ENCODE peak calls at places on chromosomes 4 and X, in ten cellular contexts. C is Calu3; Z is AML-193; L is NT2/D1; Q is GM19239; E is cardiac fibroblast; F is stimulated activated CD4-positive, alpha-beta T cell treated with anti-CD3 and anti-CD28 coated beads, TNF-alpha, amount 100 ng/mL, for 48 hours; N is GM13977; Y is T-cell; X is iPS-NIHi11. K is an unnamed sample.

GRCh38 chr4:159289682-159290081 is 186.8 kb downstream of the RAPGEF2 start:
- DNase-seq in C (no peak), Z (no peak), L (no peak), Q (no peak), E (no peak), F (no peak), N (no peak), Y (no peak), X (no peak), K (no peak)

GRCh38 chr4:100736651-100737450 is 219.0 kb upstream of the EMCN start:
- DNase-seq in C (no peak), Z (no peak), L (no peak), Q (no peak), E (peak), F (no peak), N (no peak), Y (no peak), X (no peak), K (no peak)

GRCh38 chr4:120948382-120948781 is 25.9 kb upstream of the PRDM5 start:
- DNase-seq in C (peak), Z (no peak), L (no peak), Q (no peak), E (no peak), F (no peak), N (no peak), Y (no peak), X (no peak), K (no peak)

GRCh38 chr4:93384211-93384610 is 444.3 kb upstream of the ATOH1 start:
- DNase-seq in C (no peak), Z (no peak), L (no peak), Q (no peak), E (no peak), F (no peak), N (no peak), Y (no peak), X (no peak), K (no peak)

GRCh38 chrX:8204169-8204935 is 33.3 kb upstream of the VCX2 start:
- DNase-seq in C (no peak), Z (no peak), L (no peak), Q (no peak), E (no peak), F (no peak), N (no peak), Y (no peak), X (no peak), K (no peak)

GRCh38 chrX:36867143-36867542 is 141.0 kb upstream of the FAM47C start:
- DNase-seq in C (peak), Z (no peak), L (peak), Q (no peak), E (peak), F (no peak), N (peak), Y (no peak), X (peak), K (peak)

GRCh38 chr4:59689149-59689548 is 1511.0 kb upstream of the ADGRL3 start:
- DNase-seq in C (no peak), Z (no peak), L (no peak), Q (no peak), E (no peak), F (no peak), N (no peak), Y (no peak), X (no peak), K (no peak)

GRCh38 chr4:181835348-181835747 is 407.9 kb upstream of the TENM3 start:
- DNase-seq in C (no peak), Z (no peak), L (no peak), Q (no peak), E (no peak), F (no peak), N (no peak), Y (no peak), X (no peak), K (no peak)

K was measured in Kasumi-1.